ENCODE peak calls at places on chromosome 20, in five cellular contexts. P is cardiac muscle cell, M is heart right ventricle, K is AG04450, G is fibroblast of lung. F is an unnamed sample.

GRCh38 chr20:2101935-2102584 is 433 bp downstream of the STK35 start:
- DNase-seq in K (peak; percentile 83), P (peak; percentile 94), M (peak; percentile 96), G (peak; percentile 94), F (peak; percentile 95)

GRCh38 chr20:59171986-59172385 is 8.4 kb downstream of the ZNF831 start:
- DNase-seq in P (no peak), G (no peak), M (no peak), K (no peak), F (peak; percentile 19)

GRCh38 chr20:33732166-33732970 is 572 bp downstream of the ZNF341 start:
- DNase-seq in K (no peak), G (peak; percentile 82), P (no peak), M (peak; percentile 86), F (peak; percentile 94)

GRCh38 chr20:11195899-11196558 is 522.2 kb upstream of the JAG1 start:
- DNase-seq in M (peak; percentile 23), K (no peak), P (peak; percentile 31), G (no peak), F (no peak)

GRCh38 chr20:10524643-10525042 is 89.5 kb downstream of the SLX4IP start:
- DNase-seq in P (no peak), K (no peak), G (no peak), M (no peak), F (peak; percentile 38)

GRCh38 chr20:32010096-32010495 is at the start of gene CCM2L:
- DNase-seq in P (no peak), G (no peak), M (peak; percentile 55), K (no peak), F (no peak)

GRCh38 chr20:40728470-40728869 is 39.4 kb upstream of the MAFB start:
- DNase-seq in G (no peak), P (no peak), K (no peak), M (no peak), F (no peak)

GRCh38 chr20:46606817-46607190 is 44.5 kb downstream of the SLC13A3 start:
- DNase-seq in K (no peak), G (no peak), P (no peak), M (no peak), F (no peak)

GRCh38 chr20:48284837-48285236 is 499.6 kb upstream of the SULF2 start:
- DNase-seq in P (no peak), G (no peak), M (no peak), K (peak; percentile 20), F (no peak)

GRCh38 chr20:33910056-33910455 is 83.7 kb upstream of the RALY start:
- DNase-seq in M (no peak), P (no peak), K (no peak), G (peak; percentile 68), F (no peak)

GRCh38 chr20:57266251-57267157 is at the start of gene BMP7:
- DNase-seq in M (no peak), G (no peak), K (no peak), P (peak; percentile 72), F (peak; percentile 90)

GRCh38 chr20:43430265-43430664 is 27.4 kb upstream of the SRSF6 start:
- DNase-seq in P (no peak), G (no peak), K (no peak), M (no peak), F (peak; percentile 84)

GRCh38 chr20:49464556-49464955 is 17.9 kb downstream of the KCNB1 start:
- DNase-seq in P (no peak), G (no peak), K (no peak), M (no peak), F (no peak)

GRCh38 chr20:40314278-40314677 is 374.8 kb downstream of the MAFB start:
- DNase-seq in G (no peak), P (no peak), K (no peak), M (no peak), F (no peak)

GRCh38 chr20:52267418-52267817 is 75.8 kb upstream of the ZFP64 start:
- DNase-seq in K (no peak), G (no peak), P (no peak), M (no peak), F (no peak)

GRCh38 chr20:57840504-57841296 is 130.9 kb upstream of the PMEPA1 start:
- DNase-seq in P (no peak), M (no peak), K (no peak), G (no peak), F (no peak)

GRCh38 chr20:40571625-40572024 is 117.4 kb downstream of the MAFB start:
- DNase-seq in M (no peak), G (no peak), K (no peak), P (no peak), F (no peak)

GRCh38 chr20:58637466-58638198 is 13.5 kb upstream of the STX16 start:
- DNase-seq in G (no peak), P (no peak), K (no peak), M (no peak), F (no peak)

GRCh38 chr20:40689100-40689942 is at the start of gene MAFB:
- DNase-seq in G (peak; percentile 94), M (peak; percentile 91), K (peak; percentile 47), P (peak; percentile 95), F (peak; percentile 95)

GRCh38 chr20:3323398-3323797 is 84.1 kb downstream of the DNAAF9 start:
- DNase-seq in M (no peak), G (peak; percentile 15), P (no peak), K (no peak), F (peak; percentile 52)

GRCh38 chr20:33909331-33909921 is 84.3 kb upstream of the RALY start:
- DNase-seq in P (no peak), G (peak; percentile 90), K (peak; percentile 84), M (no peak), F (no peak)

GRCh38 chr20:56945057-56945456 is 316.0 kb downstream of the TFAP2C start:
- DNase-seq in M (no peak), K (no peak), G (no peak), P (no peak), F (no peak)

GRCh38 chr20:2807019-2807418 is 6.6 kb upstream of the CPXM1 start:
- DNase-seq in G (no peak), P (no peak), M (no peak), K (no peak), F (no peak)

GRCh38 chr20:11128131-11128831 is 454.5 kb upstream of the JAG1 start:
- DNase-seq in P (no peak), M (no peak), K (no peak), G (peak; percentile 58), F (no peak)

GRCh38 chr20:25723975-25724374 is 27.3 kb upstream of the ZNF337 start:
- DNase-seq in G (no peak), P (no peak), M (no peak), K (no peak), F (no peak)

GRCh38 chr20:58765795-58766194 is 73.2 kb downstream of the NPEPL1 start:
- DNase-seq in K (no peak), M (no peak), G (no peak), P (no peak), F (no peak)

GRCh38 chr20:22577515-22578220 is 6.7 kb downstream of the FOXA2 start:
- DNase-seq in G (no peak), M (no peak), P (no peak), K (no peak), F (peak; percentile 88)

GRCh38 chr20:16381444-16381843 is 191.8 kb downstream of the KIF16B start:
- DNase-seq in M (no peak), K (no peak), P (no peak), G (no peak), F (no peak)

GRCh38 chr20:47876348-47877056 is 91.2 kb upstream of the SULF2 start:
- DNase-seq in G (no peak), P (no peak), M (no peak), K (no peak), F (no peak)

GRCh38 chr20:36313476-36313875 is 7.3 kb downstream of the DLGAP4 start:
- DNase-seq in M (no peak), K (no peak), G (no peak), P (no peak), F (no peak)

GRCh38 chr20:50862546-50862945 is 67.7 kb downstream of the BCAS4 start:
- DNase-seq in G (no peak), M (no peak), P (no peak), K (no peak), F (peak; percentile 70)
- H3K9me3 ChIP-seq in G (no peaks in the 10 kb centered on the region), M (no peaks in the 10 kb centered on the region), P (no peaks in the 10 kb centered on the region), K (no peaks in the 10 kb centered on the region), F (no peaks in the 10 kb centered on the region)

DNA sequence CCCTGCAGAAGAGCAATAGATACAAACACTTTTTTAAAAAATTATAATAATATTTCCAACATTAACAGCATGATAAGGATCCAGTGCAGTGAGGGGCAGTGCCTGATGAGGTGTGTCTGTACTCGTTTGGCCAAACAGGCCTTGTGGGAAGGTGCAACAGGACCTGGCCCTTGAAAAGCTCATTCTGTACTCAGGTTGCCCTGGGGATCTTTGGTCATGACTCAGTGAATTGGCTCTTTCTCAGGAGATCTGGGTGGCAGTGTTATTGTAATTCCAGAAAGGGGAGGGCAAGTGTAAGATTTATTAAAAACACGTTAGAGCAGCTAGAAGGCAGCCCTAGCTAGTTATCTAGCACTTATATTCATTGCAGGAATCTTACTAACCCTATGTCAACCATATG is 2.9 kb upstream of the SPINT3 start:
- DNase-seq in G (no peak), K (no peak), P (no peak), M (no peak), F (no peak)
- H3K27ac ChIP-seq in G (no peak overlapping the region), K (no peak overlapping the region), P (no peak overlapping the region), M (no peak overlapping the region), F (no peak overlapping the region)

DNA sequence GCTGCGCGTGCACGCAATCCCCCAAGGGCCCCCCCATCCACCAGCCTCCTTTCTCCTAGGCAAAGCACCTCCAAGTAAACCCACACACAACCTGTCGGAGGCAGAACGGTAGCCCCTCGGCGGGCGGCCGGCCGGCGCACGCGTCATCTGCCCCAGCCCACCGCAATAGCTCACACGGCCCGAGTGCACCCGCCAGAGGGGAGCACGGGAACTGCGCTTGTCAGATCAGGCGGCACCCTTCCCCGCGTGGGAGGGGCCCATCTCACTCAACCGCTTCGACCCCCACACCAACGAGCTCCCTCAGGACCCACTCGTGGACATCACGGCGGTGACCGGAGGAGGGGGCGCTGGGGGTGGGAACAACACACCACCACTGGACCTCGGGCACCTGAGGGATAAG is 767.9 kb upstream of the DEFB115 start:
- DNase-seq in G (no peak), P (peak; percentile 25), M (no peak), K (no peak), F (peak; percentile 27)
- TF ChIP-seq CTCF in G (no peak), P (no peak), M (no peak), K (no peak), F (no peak)

DNA sequence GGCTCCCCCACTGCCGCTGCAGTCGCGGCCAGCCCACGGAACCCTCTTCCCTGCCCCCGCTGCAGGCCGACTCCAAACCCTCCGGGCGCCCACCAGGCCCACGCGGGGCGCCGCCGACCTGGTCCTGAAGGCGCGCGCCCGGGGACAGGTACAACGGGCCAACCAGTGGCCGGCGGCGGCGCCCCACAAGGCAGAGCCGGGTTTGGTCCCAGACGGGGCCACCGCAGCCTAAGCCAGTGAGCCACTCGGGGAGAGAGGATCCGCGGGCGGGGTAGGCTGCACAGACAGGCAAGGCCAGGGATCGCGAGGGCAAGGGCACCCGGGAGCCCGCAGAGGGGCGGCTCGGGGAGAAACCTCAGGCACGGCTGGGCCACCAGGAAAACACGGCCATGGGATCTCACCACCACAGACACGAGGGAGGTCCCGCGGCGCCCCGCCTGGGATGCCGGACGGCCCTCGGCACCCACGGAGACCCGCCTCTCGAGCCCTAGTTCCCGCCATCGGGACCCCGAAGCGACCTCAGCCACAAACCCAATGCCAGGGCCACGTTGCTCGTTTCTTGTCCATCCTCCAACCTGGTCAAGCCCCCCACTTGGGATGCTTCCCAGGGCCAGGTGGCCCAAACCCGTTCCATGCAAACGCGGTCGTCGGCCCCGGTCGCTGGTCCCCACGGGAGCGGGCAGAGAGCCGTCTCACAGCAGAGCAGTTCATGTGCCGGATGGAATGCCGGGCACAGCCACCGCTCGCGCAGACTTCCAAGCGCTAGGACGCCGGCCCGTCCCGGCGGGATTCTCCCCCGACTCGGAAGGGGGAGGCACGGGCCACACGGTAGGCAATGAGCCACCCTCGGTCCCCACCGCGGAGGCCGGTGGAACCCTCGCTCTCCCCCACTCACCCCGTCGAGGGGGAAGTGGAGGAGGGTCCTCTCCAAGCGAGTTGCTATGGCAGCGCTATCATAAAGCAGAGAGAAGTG is 1956.6 kb upstream of the DEFB115 start:
- DNase-seq in M (no peak), K (no peak), P (no peak), G (no peak), F (no peak)
- H3K9me3 ChIP-seq in M (no peaks in the 10 kb centered on the region), K (peaks cover 78% of the 10 kb centered on the region), P (no peaks in the 10 kb centered on the region), G (no peaks in the 10 kb centered on the region), F (peaks cover 31% of the 10 kb centered on the region)